ENCODE peak calls at places on chromosomes 4 and X, in nine cellular contexts. Y, J, Q, F, P, V, C, M and U are unnamed samples.

GRCh38 chrX:41445171-41445570 is 2.0 kb upstream of the NYX start:
- DNase-seq in Y (peak), J (no peak), Q (no peak), F (no peak), P (no peak), V (no peak), C (no peak), M (no peak), U (no peak)

GRCh38 chr4:168514249-168514852 is 17.5 kb downstream of the PALLD start:
- DNase-seq in Y (peak), J (no peak), Q (no peak), F (no peak), P (no peak), V (no peak), C (no peak), M (no peak), U (no peak)

GRCh38 chr4:140764785-140765392 is 8.7 kb upstream of the TBC1D9 start:
- DNase-seq in Y (no peak), J (no peak), Q (no peak), F (no peak), P (no peak), V (peak), C (no peak), M (no peak), U (no peak)

GRCh38 chrX:45515262-45516215 is 314.9 kb upstream of the DIPK2B start:
- DNase-seq in Y (peak), J (peak), Q (peak), F (no peak), P (no peak), V (peak), C (peak), M (peak), U (peak)

GRCh38 chrX:18390941-18391538 is 34.4 kb upstream of the CDKL5 start:
- DNase-seq in Y (peak), J (peak), Q (peak), F (peak), P (no peak), V (peak), C (peak), M (peak), U (peak)

GRCh38 chr4:77959566-77960338 is 97.1 kb downstream of the MRPL1 start:
- DNase-seq in Y (peak), J (no peak), Q (no peak), F (no peak), P (no peak), V (no peak), C (no peak), M (no peak), U (no peak)

GRCh38 chr4:39032218-39033085 is at the start of gene TMEM156:
- DNase-seq in Y (peak), J (no peak), Q (no peak), F (no peak), P (no peak), V (no peak), C (no peak), M (no peak), U (no peak)

GRCh38 chr4:101008503-101008902 is 338.8 kb downstream of the PPP3CA start:
- DNase-seq in Y (no peak), J (no peak), Q (no peak), F (no peak), P (no peak), V (no peak), C (no peak), M (no peak), U (no peak)

GRCh38 chr4:72569719-72570235 is 756 bp upstream of the ADAMTS3 start:
- DNase-seq in Y (no peak), J (no peak), Q (no peak), F (no peak), P (no peak), V (no peak), C (no peak), M (peak), U (no peak)

GRCh38 chrX:16282209-16282608 is 114.9 kb downstream of the MAGEB17 start:
- DNase-seq in Y (no peak), J (no peak), Q (no peak), F (no peak), P (no peak), V (no peak), C (no peak), M (no peak), U (no peak)

GRCh38 chr4:183213996-183214395 is 106.1 kb downstream of the CLDN22 start:
- DNase-seq in Y (no peak), J (no peak), Q (no peak), F (no peak), P (no peak), V (no peak), C (no peak), M (no peak), U (no peak)

GRCh38 chr4:165204462-165204830 is 2.9 kb upstream of the KLHL2 start:
- DNase-seq in Y (no peak), J (no peak), Q (no peak), F (no peak), P (no peak), V (no peak), C (no peak), M (no peak), U (no peak)

GRCh38 chr4:126701756-126702155 is 931.0 kb upstream of the INTU start:
- DNase-seq in Y (no peak), J (no peak), Q (peak), F (no peak), P (no peak), V (no peak), C (no peak), M (no peak), U (peak)

GRCh38 chr4:113406723-113407016 is 354.9 kb downstream of the CAMK2D start:
- DNase-seq in Y (no peak), J (peak), Q (no peak), F (no peak), P (no peak), V (no peak), C (no peak), M (no peak), U (no peak)

GRCh38 chr4:166202991-166203390 is 330.0 kb downstream of the TLL1 start:
- DNase-seq in Y (no peak), J (no peak), Q (no peak), F (no peak), P (no peak), V (no peak), C (no peak), M (no peak), U (no peak)

GRCh38 chr4:15043226-15043625 is 40.9 kb downstream of the CPEB2 start:
- DNase-seq in Y (no peak), J (no peak), Q (no peak), F (no peak), P (no peak), V (no peak), C (no peak), M (no peak), U (no peak)

GRCh38 chr4:9932771-9933170 is 88.5 kb downstream of the SLC2A9 start:
- DNase-seq in Y (no peak), J (no peak), Q (no peak), F (no peak), P (no peak), V (no peak), C (no peak), M (no peak), U (no peak)

GRCh38 chr4:53479731-53480525 is 102.5 kb downstream of the FIP1L1 start:
- DNase-seq in Y (no peak), J (no peak), Q (no peak), F (no peak), P (no peak), V (no peak), C (no peak), M (no peak), U (no peak)

GRCh38 chr4:17647927-17648326 is 33.5 kb downstream of the MED28 start:
- DNase-seq in Y (no peak), J (no peak), Q (no peak), F (no peak), P (no peak), V (no peak), C (no peak), M (no peak), U (no peak)

GRCh38 chrX:104370089-104370488 is 115.4 kb upstream of the ESX1 start:
- DNase-seq in Y (no peak), J (peak), Q (no peak), F (no peak), P (no peak), V (no peak), C (no peak), M (no peak), U (no peak)

GRCh38 chr4:137203601-137204000 is 328.7 kb downstream of the PCDH18 start:
- DNase-seq in Y (no peak), J (no peak), Q (no peak), F (no peak), P (no peak), V (no peak), C (no peak), M (no peak), U (no peak)

GRCh38 chrX:24298191-24298590 is 15.7 kb downstream of the SUPT20HL2 start:
- DNase-seq in Y (no peak), J (no peak), Q (no peak), F (no peak), P (no peak), V (no peak), C (no peak), M (no peak), U (no peak)

GRCh38 chr4:17447056-17447455 is 64.8 kb downstream of the QDPR start:
- DNase-seq in Y (no peak), J (no peak), Q (no peak), F (no peak), P (no peak), V (no peak), C (no peak), M (no peak), U (no peak)

GRCh38 chrX:12999422-12999821 is 24.5 kb downstream of the TMSB4X start:
- DNase-seq in Y (no peak), J (no peak), Q (no peak), F (no peak), P (no peak), V (no peak), C (peak), M (no peak), U (no peak)

GRCh38 chr4:71765349-71765748 is 18.5 kb downstream of the GC start:
- DNase-seq in Y (no peak), J (no peak), Q (no peak), F (no peak), P (no peak), V (no peak), C (no peak), M (no peak), U (no peak)